ENCODE peak calls at places on chromosomes 3 and 15, in eight cellular contexts. W, H, J, Q, B, N, P and I are unnamed samples.
A peak's percentile ranks its signal among the peaks of the same experiment; 100 is the strongest.

GRCh38 chr3:149009732-149010131 is 18.4 kb downstream of the GYG1 start:
- DNase-seq in W (no peak), H (no peak), J (no peak), Q (no peak), B (no peak), N (no peak), P (no peak), I (no peak)

GRCh38 chr3:172607305-172608121 is 84.3 kb upstream of the TNFSF10 start:
- DNase-seq in W (no peak), H (no peak), J (peak; percentile 94), Q (no peak), B (no peak), N (no peak), P (no peak), I (peak; percentile 84)

GRCh38 chr15:48899793-48900192 is 21.9 kb downstream of the EID1 start:
- DNase-seq in W (no peak), H (no peak), J (no peak), Q (no peak), B (no peak), N (no peak), P (no peak), I (no peak)

GRCh38 chr15:44729394-44729913 is 6.9 kb upstream of the TRIM69 start:
- DNase-seq in W (no peak), H (peak; percentile 81), J (peak; percentile 57), Q (peak; percentile 75), B (peak; percentile 38), N (peak; percentile 47), P (no peak), I (no peak)

GRCh38 chr15:98978153-98978552 is 29.4 kb downstream of the PGPEP1L start:
- DNase-seq in W (no peak), H (no peak), J (no peak), Q (no peak), B (no peak), N (no peak), P (no peak), I (peak; percentile 44)

GRCh38 chr3:35524851-35525250 is 114.5 kb upstream of the ARPP21 start:
- DNase-seq in W (no peak), H (no peak), J (no peak), Q (no peak), B (no peak), N (no peak), P (no peak), I (no peak)

GRCh38 chr3:195182470-195182795 is 88.5 kb downstream of the XXYLT1 start:
- DNase-seq in W (no peak), H (no peak), J (peak; percentile 90), Q (no peak), B (no peak), N (no peak), P (no peak), I (peak; percentile 60)

GRCh38 chr3:9196009-9196408 is 53.4 kb downstream of the SRGAP3 start:
- DNase-seq in W (no peak), H (no peak), J (no peak), Q (no peak), B (no peak), N (no peak), P (no peak), I (no peak)

GRCh38 chr3:170055209-170055608 is 17.4 kb downstream of the GPR160 start:
- DNase-seq in W (no peak), H (no peak), J (no peak), Q (no peak), B (no peak), N (no peak), P (no peak), I (peak; percentile 64)

GRCh38 chr3:71265365-71265935 is 318.1 kb downstream of the FOXP1 start:
- DNase-seq in W (no peak), H (no peak), J (no peak), Q (no peak), B (no peak), N (no peak), P (no peak), I (no peak)

GRCh38 chr15:75052972-75053747 is 29.8 kb downstream of the PPCDC start:
- DNase-seq in W (no peak), H (no peak), J (no peak), Q (no peak), B (no peak), N (no peak), P (no peak), I (no peak)

GRCh38 chr3:114035896-114036295 is 20.4 kb downstream of the CCDC191 start:
- DNase-seq in W (no peak), H (no peak), J (no peak), Q (no peak), B (no peak), N (no peak), P (no peak), I (no peak)

GRCh38 chr15:66858423-66859207 is 156.6 kb downstream of the SMAD6 start:
- DNase-seq in W (no peak), H (no peak), J (no peak), Q (no peak), B (no peak), N (peak; percentile 2), P (no peak), I (no peak)

GRCh38 chr3:184611606-184612304 is 50.2 kb downstream of the EPHB3 start:
- DNase-seq in W (no peak), H (no peak), J (no peak), Q (no peak), B (no peak), N (no peak), P (no peak), I (no peak)

GRCh38 chr3:194095464-194095863 is 40.5 kb upstream of the HES1 start:
- DNase-seq in W (no peak), H (no peak), J (peak; percentile 90), Q (peak; percentile 76), B (peak; percentile 38), N (peak; percentile 68), P (peak; percentile 56), I (no peak)

GRCh38 chr15:41928637-41929620 is 35.1 kb upstream of the SPTBN5 start:
- DNase-seq in W (peak; percentile 43), H (no peak), J (no peak), Q (peak; percentile 73), B (peak; percentile 49), N (peak; percentile 70), P (peak; percentile 63), I (no peak)

GRCh38 chr15:69025320-69025719 is 10.8 kb downstream of the NOX5 start:
- DNase-seq in W (no peak), H (no peak), J (no peak), Q (no peak), B (no peak), N (no peak), P (no peak), I (no peak)

GRCh38 chr15:25860885-25861866 is 2.0 kb downstream of the ATP10A start:
- DNase-seq in W (no peak), H (no peak), J (no peak), Q (no peak), B (no peak), N (no peak), P (no peak), I (no peak)

GRCh38 chr3:136750209-136750921 is 1.8 kb downstream of the STAG1 start:
- DNase-seq in W (no peak), H (no peak), J (no peak), Q (no peak), B (no peak), N (no peak), P (no peak), I (peak; percentile 24)

GRCh38 chr3:76107935-76108570 is 322.7 kb upstream of the ZNF717 start:
- DNase-seq in W (no peak), H (no peak), J (peak; percentile 28), Q (no peak), B (no peak), N (no peak), P (no peak), I (no peak)
- TF ChIP-seq CTCF in W (peak; percentile 55), H (peak; percentile 55), J (peak; percentile 64), Q (peak; percentile 71), B (peak; percentile 37), N (peak; percentile 41), P (peak; percentile 64), I (peak; percentile 88)

DNA sequence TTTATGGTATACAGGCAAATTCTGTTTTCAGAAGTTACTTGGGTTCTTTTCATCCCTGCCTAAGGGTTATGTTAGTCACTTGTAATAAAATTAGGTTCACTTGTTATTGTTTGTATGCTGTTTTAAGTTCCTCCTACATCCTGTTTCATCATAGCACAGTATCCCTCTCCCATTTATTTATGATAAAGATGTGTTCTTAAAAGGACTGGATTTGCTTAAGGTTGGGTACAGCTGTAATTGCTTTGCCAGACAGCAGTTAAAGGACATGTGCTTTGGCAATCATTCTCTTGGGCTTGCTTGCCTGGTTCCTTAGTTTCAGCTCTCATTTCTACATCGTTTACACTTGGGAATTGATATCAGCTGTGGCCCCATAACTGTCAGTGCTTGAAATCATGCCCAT is 11.7 kb downstream of the ATP2C1 start:
- DNase-seq in W (no peak), H (no peak), J (peak; percentile 58), Q (no peak), B (no peak), N (no peak), P (no peak), I (peak; percentile 18)
- H3K4me1 ChIP-seq in W (peaks cover 14% of the 10 kb centered on the region), H (peaks cover 40% of the 10 kb centered on the region), J (peaks cover 17% of the 10 kb centered on the region), Q (peaks cover 19% of the 10 kb centered on the region), B (peaks cover 54% of the 10 kb centered on the region), N (peaks cover 52% of the 10 kb centered on the region), P (peaks cover 61% of the 10 kb centered on the region), I (peaks cover 23% of the 10 kb centered on the region)

GRCh38 chr3:158100681-158101080 is 5.5 kb downstream of the SHOX2 start:
- DNase-seq in W (no peak), H (no peak), J (no peak), Q (no peak), B (no peak), N (no peak), P (no peak), I (no peak)

GRCh38 chr3:158097571-158098553 is 8.4 kb downstream of the SHOX2 start:
- DNase-seq in W (peak; percentile 95), H (peak; percentile 93), J (peak; percentile 63), Q (peak; percentile 87), B (peak; percentile 23), N (peak; percentile 25), P (no peak), I (peak; percentile 67)

GRCh38 chr3:158097141-158097540 is 9.1 kb downstream of the SHOX2 start:
- DNase-seq in W (no peak), H (no peak), J (no peak), Q (no peak), B (no peak), N (no peak), P (no peak), I (no peak)

GRCh38 chr3:158101330-158102218 is 4.6 kb downstream of the SHOX2 start:
- DNase-seq in W (no peak), H (no peak), J (no peak), Q (no peak), B (no peak), N (no peak), P (no peak), I (no peak)

GRCh38 chr3:158098834-158099424 is 7.3 kb downstream of the SHOX2 start:
- DNase-seq in W (no peak), H (no peak), J (no peak), Q (no peak), B (no peak), N (no peak), P (no peak), I (no peak)
- H3K27me3 ChIP-seq in W (peaks cover 25% of the 10 kb centered on the region), H (peaks cover 100% of the 10 kb centered on the region), J (peaks cover 4% of the 10 kb centered on the region), Q (peaks cover 98% of the 10 kb centered on the region), B (peaks cover 99% of the 10 kb centered on the region), N (peaks cover 100% of the 10 kb centered on the region), P (peaks cover 100% of the 10 kb centered on the region), I (peaks cover 99% of the 10 kb centered on the region)

DNA sequence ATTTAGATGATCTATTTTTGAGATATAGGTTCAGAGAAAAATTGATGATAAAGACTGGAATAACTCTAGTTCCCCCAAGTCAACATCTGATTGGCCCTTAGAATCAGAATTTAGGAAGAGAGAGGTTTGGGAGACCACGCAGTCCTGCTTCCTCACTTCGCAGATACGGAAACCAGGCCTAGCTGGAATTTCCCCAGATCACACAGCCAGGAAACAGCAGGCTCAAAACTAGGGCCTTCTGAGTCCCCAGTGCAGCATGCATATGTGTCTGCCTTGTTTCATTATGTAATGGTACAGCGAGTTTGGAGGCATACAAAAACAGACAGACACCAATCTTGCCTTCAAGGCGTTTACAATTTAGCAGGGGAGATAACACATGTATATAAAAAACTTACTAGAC is 177.1 kb upstream of the ICE2 start:
- DNase-seq in W (no peak), H (no peak), J (no peak), Q (no peak), B (no peak), N (no peak), P (no peak), I (no peak)
- TF ChIP-seq CTCF in W (no peak), H (no peak), J (no peak), Q (no peak), B (no peak), N (no peak), P (no peak), I (no peak)